ENCODE peak calls at places on chromosome 1, in four cellular contexts. L, H, U and V are unnamed samples.

GRCh38 chr1:55427576-55427975 is 212.4 kb upstream of the USP24 start:
- DNase-seq in L (no peak), H (no peak), U (peak; percentile 33), V (no peak)

GRCh38 chr1:210499956-210500355 is 171.3 kb downstream of the HHAT start:
- DNase-seq in L (no peak), H (no peak), U (no peak), V (no peak)

GRCh38 chr1:89799495-89799894 is 21.3 kb upstream of the LRRC8D start:
- DNase-seq in L (no peak), H (no peak), U (no peak), V (no peak)

GRCh38 chr1:177567393-177567792 is 396.6 kb downstream of the BRINP2 start:
- DNase-seq in L (no peak), H (no peak), U (no peak), V (no peak)

GRCh38 chr1:22556391-22557104 is 6.7 kb upstream of the EPHA8 start:
- DNase-seq in L (no peak), H (no peak), U (no peak), V (no peak)

GRCh38 chr1:59751801-59752200 is 62.9 kb upstream of the HOOK1 start:
- DNase-seq in L (no peak), H (no peak), U (no peak), V (no peak)

GRCh38 chr1:205241366-205242030 is 13.8 kb downstream of the TMCC2 start:
- DNase-seq in L (no peak), H (no peak), U (no peak), V (no peak)

GRCh38 chr1:24864409-24864808 is 65.7 kb downstream of the RUNX3 start:
- DNase-seq in L (no peak), H (no peak), U (no peak), V (no peak)

GRCh38 chr1:223230161-223230881 is 87.3 kb upstream of the TLR5 start:
- DNase-seq in L (no peak), H (no peak), U (peak; percentile 49), V (no peak)

GRCh38 chr1:232328496-232329102 is 301.3 kb downstream of the SIPA1L2 start:
- DNase-seq in L (no peak), H (no peak), U (peak; percentile 21), V (no peak)

GRCh38 chr1:91809267-91809666 is 76.7 kb downstream of the TGFBR3 start:
- DNase-seq in L (no peak), H (no peak), U (no peak), V (no peak)

GRCh38 chr1:166875302-166875733 is 746 bp downstream of the TADA1 start:
- DNase-seq in L (no peak), H (no peak), U (no peak), V (no peak)

GRCh38 chr1:185917646-185918045 is 183.5 kb downstream of the HMCN1 start:
- DNase-seq in L (no peak), H (no peak), U (no peak), V (no peak)

GRCh38 chr1:29121951-29122661 is 1.6 kb downstream of the TMEM200B start:
- DNase-seq in L (no peak), H (no peak), U (no peak), V (no peak)

GRCh38 chr1:20185834-20186782 is at the start of the genes PLA2G2C and UBXN10:
- DNase-seq in L (peak; percentile 97), H (peak; percentile 84), U (no peak), V (peak; percentile 39)

GRCh38 chr1:216281757-216282156 is 141.5 kb downstream of the USH2A start:
- DNase-seq in L (no peak), H (no peak), U (no peak), V (no peak)

GRCh38 chr1:172549621-172550280 is 16.8 kb downstream of the SUCO start:
- DNase-seq in L (no peak), H (no peak), U (no peak), V (no peak)

GRCh38 chr1:198937231-198938031 is 298.6 kb downstream of the PTPRC start:
- DNase-seq in L (no peak), H (no peak), U (peak; percentile 85), V (peak; percentile 64)

GRCh38 chr1:178573330-178573729 is 60.4 kb downstream of the TEX35 start:
- DNase-seq in L (no peak), H (no peak), U (no peak), V (no peak)

GRCh38 chr1:223331929-223332328 is 32.0 kb downstream of the SUSD4 start:
- DNase-seq in L (no peak), H (no peak), U (no peak), V (no peak)

GRCh38 chr1:12453400-12454343 is 164.3 kb downstream of the DHRS3 start:
- DNase-seq in L (peak; percentile 41), H (no peak), U (no peak), V (no peak)

GRCh38 chr1:40575336-40575735 is 43.9 kb downstream of the ZNF684 start:
- DNase-seq in L (no peak), H (no peak), U (no peak), V (no peak)

GRCh38 chr1:240555524-240555923 is 56.4 kb downstream of the GREM2 start:
- DNase-seq in L (no peak), H (no peak), U (no peak), V (no peak)

GRCh38 chr1:224058303-224058702 is 55.6 kb upstream of the FBXO28 start:
- DNase-seq in L (no peak), H (no peak), U (no peak), V (no peak)

GRCh38 chr1:172460177-172460576 is 16.3 kb upstream of the PIGC start:
- DNase-seq in L (no peak), H (no peak), U (no peak), V (no peak)

GRCh38 chr1:53321366-53321765 is 6.5 kb downstream of the LRP8 start:
- DNase-seq in L (no peak), H (no peak), U (no peak), V (peak; percentile 59)

GRCh38 chr1:182996816-182997215 is 26.4 kb upstream of the LAMC1 start:
- DNase-seq in L (no peak), H (no peak), U (no peak), V (no peak)

GRCh38 chr1:169163059-169163458 is 56.6 kb downstream of the ATP1B1 start:
- DNase-seq in L (no peak), H (no peak), U (no peak), V (no peak)

GRCh38 chr1:172451002-172451443 is 7.2 kb upstream of the PIGC start:
- DNase-seq in L (no peak), H (no peak), U (no peak), V (no peak)

GRCh38 chr1:78483903-78484302 is 6.9 kb upstream of the PTGFR start:
- DNase-seq in L (no peak), H (no peak), U (no peak), V (no peak)

GRCh38 chr1:116474921-116475849 is 95.6 kb downstream of the CD58 start:
- DNase-seq in L (no peak), H (peak; percentile 70), U (no peak), V (no peak)

DNA sequence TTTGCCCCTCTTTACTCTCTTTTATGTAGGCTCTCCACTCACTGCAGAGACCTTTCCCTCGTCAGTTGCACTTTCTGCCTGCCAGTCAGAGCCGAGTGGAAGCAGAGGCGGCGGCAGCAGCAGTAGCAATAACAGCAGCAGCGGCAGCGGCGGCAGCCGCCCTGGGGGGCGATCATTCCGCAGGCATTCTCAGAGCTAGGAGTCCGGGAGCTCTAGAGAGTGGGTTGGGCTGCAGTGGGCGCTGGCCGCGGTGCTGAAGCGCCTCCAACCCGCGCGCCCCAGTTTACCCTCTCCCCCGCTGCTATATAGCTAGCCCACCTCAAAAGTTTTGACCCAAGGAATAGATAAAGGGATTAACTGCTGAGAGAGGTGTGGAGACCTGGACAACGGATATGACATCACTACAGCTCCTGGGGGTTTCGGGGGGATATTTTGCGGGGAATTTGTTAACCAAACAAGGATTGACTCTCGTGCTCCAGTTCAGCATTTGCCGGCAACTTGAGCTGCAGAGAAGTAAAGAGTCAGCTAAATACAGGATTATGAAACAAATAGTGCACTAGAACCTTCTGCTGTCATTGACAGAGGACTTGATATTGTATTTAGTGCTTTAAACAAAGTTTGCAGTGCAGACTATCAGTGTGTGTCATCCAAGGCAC is at the start of gene OLFM3:
- DNase-seq in L (no peak), H (no peak), U (no peak), V (peak; percentile 85)
- H3K4me3 ChIP-seq in L (no peak within 1 kb of the TSS), H (no peak within 1 kb of the TSS), U (no peak within 1 kb of the TSS), V (peak within 1 kb of the TSS; percentile 91)

GRCh38 chr1:229407206-229408026 is 26.5 kb downstream of the ACTA1 start:
- DNase-seq in L (peak; percentile 43), H (no peak), U (no peak), V (no peak)
- H3K4me3 ChIP-seq in L (no peak overlapping the region), H (no peak overlapping the region), U (peak overlapping the region; percentile 12), V (no peak overlapping the region)

GRCh38 chr1:180500689-180501088 is 1.7 kb downstream of the ACBD6 start:
- DNase-seq in L (no peak), H (no peak), U (no peak), V (no peak)
- H3K4me3 ChIP-seq in L (no peak overlapping the region), H (no peak overlapping the region), U (no peak overlapping the region), V (no peak overlapping the region)

GRCh38 chr1:17315542-17316130 is 7.6 kb downstream of the PADI4 start:
- DNase-seq in L (no peak), H (no peak), U (no peak), V (no peak)
- H3K4me3 ChIP-seq in L (no peak overlapping the region), H (no peak overlapping the region), U (no peak overlapping the region), V (no peak overlapping the region)

GRCh38 chr1:211737115-211738035 is 62.0 kb upstream of the NEK2 start:
- DNase-seq in L (no peak), H (no peak), U (no peak), V (peak; percentile 18)

GRCh38 chr1:211739671-211740411 is 64.4 kb upstream of the NEK2 start:
- DNase-seq in L (no peak), H (no peak), U (no peak), V (no peak)

GRCh38 chr1:211738709-211739301 is 63.4 kb upstream of the NEK2 start:
- DNase-seq in L (no peak), H (no peak), U (no peak), V (no peak)

GRCh38 chr1:211736351-211736915 is 61.0 kb upstream of the NEK2 start:
- DNase-seq in L (no peak), H (no peak), U (no peak), V (peak; percentile 26)

DNA sequence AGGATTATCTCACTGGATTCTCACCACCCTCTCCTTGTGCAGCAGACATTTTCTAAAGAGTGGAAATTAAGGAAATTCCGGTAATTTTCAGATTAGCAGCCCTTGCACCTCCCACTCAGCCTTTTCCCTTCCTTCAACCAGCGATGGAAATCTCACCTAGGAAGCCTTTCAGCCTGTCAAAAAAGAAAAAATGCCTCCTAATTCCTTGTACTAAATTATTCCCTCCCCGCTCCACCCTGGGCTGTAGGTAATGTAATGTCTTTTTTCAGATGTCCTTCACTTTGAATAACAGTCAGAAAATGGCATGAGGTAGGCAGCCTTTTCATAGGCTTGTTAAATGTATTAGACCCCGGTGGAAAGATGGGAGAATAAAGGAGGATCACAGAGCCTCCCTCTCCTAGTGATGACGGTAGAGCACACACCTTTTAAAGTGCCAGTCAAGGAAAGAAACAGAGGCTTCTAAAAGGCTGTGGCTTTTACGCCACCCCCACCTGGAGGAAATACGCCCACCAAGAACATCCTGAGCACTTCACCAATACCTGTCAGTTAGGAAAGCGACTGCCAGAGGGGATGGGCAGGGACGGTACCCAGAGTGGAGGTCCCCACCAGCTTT is 62.8 kb upstream of the NEK2 start:
- DNase-seq in L (no peak), H (no peak), U (no peak), V (no peak)
- H3K4me3 ChIP-seq in L (no peak overlapping the region), H (no peak overlapping the region), U (no peak overlapping the region), V (no peak overlapping the region)

GRCh38 chr1:160981584-160982411 is 27.2 kb upstream of the ITLN2 start:
- DNase-seq in L (no peak), H (no peak), U (no peak), V (no peak)
- H3K4me3 ChIP-seq in L (no peak overlapping the region), H (no peak overlapping the region), U (no peak overlapping the region), V (no peak overlapping the region)

GRCh38 chr1:98055457-98055856 is 134.6 kb upstream of the DPYD start:
- DNase-seq in L (no peak), H (no peak), U (no peak), V (no peak)
- H3K4me3 ChIP-seq in L (no peak overlapping the region), H (no peak overlapping the region), U (no peak overlapping the region), V (peak overlapping the region; percentile 46)